ENCODE peak calls at places on chromosomes 16 and 17, in seven cellular contexts. One of them, this sample, is unnamed.

GRCh38 chr17:64615025-64615677 is 47.0 kb downstream of the SMURF2 start:
- DNase-seq in HCT116: no peak
- DNase-seq in K562: no peak
- DNase-seq in HepG2: no peak
- DNase-seq in GM12878: no peak
- DNase-seq in H1: no peak
- DNase-seq in SK-N-MC: no peak
- DNase-seq in this sample: peak; percentile 59

GRCh38 chr17:50114849-50115357 is 15.1 kb downstream of the SAMD14 start:
- DNase-seq in HCT116: peak; percentile 66
- DNase-seq in K562: no peak
- DNase-seq in HepG2: peak; percentile 77
- DNase-seq in GM12878: no peak
- DNase-seq in H1: no peak
- DNase-seq in SK-N-MC: peak; percentile 45
- DNase-seq in this sample: peak; percentile 68

GRCh38 chr16:56662357-56663354 is 4.9 kb downstream of the MT1F start:
- DNase-seq in HCT116: no peak
- DNase-seq in K562: no peak
- DNase-seq in HepG2: no peak
- DNase-seq in GM12878: no peak
- DNase-seq in H1: no peak
- DNase-seq in SK-N-MC: no peak
- DNase-seq in this sample: no peak

GRCh38 chr16:85168732-85169256 is 56.5 kb upstream of the CIBAR2 start:
- DNase-seq in HCT116: no peak
- DNase-seq in K562: peak; percentile 97
- DNase-seq in HepG2: no peak
- DNase-seq in GM12878: no peak
- DNase-seq in H1: no peak
- DNase-seq in SK-N-MC: no peak
- DNase-seq in this sample: no peak

GRCh38 chr17:79081571-79082276 is 7.1 kb downstream of the ENGASE start:
- DNase-seq in HCT116: no peak
- DNase-seq in K562: no peak
- DNase-seq in HepG2: no peak
- DNase-seq in GM12878: no peak
- DNase-seq in H1: no peak
- DNase-seq in SK-N-MC: no peak
- DNase-seq in this sample: no peak

GRCh38 chr17:68821860-68822693 is 133.1 kb downstream of the ABCA8 start:
- DNase-seq in HCT116: peak; percentile 97
- DNase-seq in K562: no peak
- DNase-seq in HepG2: peak; percentile 99
- DNase-seq in GM12878: no peak
- DNase-seq in H1: no peak
- DNase-seq in SK-N-MC: no peak
- DNase-seq in this sample: peak; percentile 91

GRCh38 chr16:48963306-48963705 is 318.3 kb downstream of the CBLN1 start:
- DNase-seq in HCT116: peak; percentile 42
- DNase-seq in K562: no peak
- DNase-seq in HepG2: no peak
- DNase-seq in GM12878: no peak
- DNase-seq in H1: no peak
- DNase-seq in SK-N-MC: no peak
- DNase-seq in this sample: no peak

GRCh38 chr16:84548971-84549844 is 44.7 kb upstream of the MEAK7 start:
- DNase-seq in HCT116: no peak
- DNase-seq in K562: no peak
- DNase-seq in HepG2: no peak
- DNase-seq in GM12878: no peak
- DNase-seq in H1: no peak
- DNase-seq in SK-N-MC: no peak
- DNase-seq in this sample: peak; percentile 62

GRCh38 chr17:77124192-77124908 is 16.4 kb upstream of the SEC14L1 start:
- DNase-seq in HCT116: peak; percentile 79
- DNase-seq in K562: no peak
- DNase-seq in HepG2: no peak
- DNase-seq in GM12878: no peak
- DNase-seq in H1: no peak
- DNase-seq in SK-N-MC: no peak
- DNase-seq in this sample: peak; percentile 98

GRCh38 chr17:31524926-31525800 is 133.7 kb downstream of the RAB11FIP4 start:
- DNase-seq in HCT116: peak; percentile 49
- DNase-seq in K562: peak; percentile 87
- DNase-seq in HepG2: peak; percentile 61
- DNase-seq in GM12878: no peak
- DNase-seq in H1: peak; percentile 77
- DNase-seq in SK-N-MC: peak; percentile 40
- DNase-seq in this sample: peak; percentile 51

GRCh38 chr17:6711081-6711674 is 2.0 kb downstream of the SLC13A5 start:
- DNase-seq in HCT116: no peak
- DNase-seq in K562: no peak
- DNase-seq in HepG2: peak; percentile 61
- DNase-seq in GM12878: no peak
- DNase-seq in H1: no peak
- DNase-seq in SK-N-MC: no peak
- DNase-seq in this sample: no peak

GRCh38 chr16:86379505-86379846 is 130.9 kb upstream of the FOXF1 start:
- DNase-seq in HCT116: no peak
- DNase-seq in K562: no peak
- DNase-seq in HepG2: no peak
- DNase-seq in GM12878: no peak
- DNase-seq in H1: no peak
- DNase-seq in SK-N-MC: no peak
- DNase-seq in this sample: no peak

GRCh38 chr17:17029938-17030337 is 12.3 kb upstream of the MPRIP start:
- DNase-seq in HCT116: no peak
- DNase-seq in K562: no peak
- DNase-seq in HepG2: no peak
- DNase-seq in GM12878: no peak
- DNase-seq in H1: no peak
- DNase-seq in SK-N-MC: no peak
- DNase-seq in this sample: no peak

GRCh38 chr17:18139498-18139897 is 30.9 kb downstream of the MYO15A start:
- DNase-seq in HCT116: no peak
- DNase-seq in K562: no peak
- DNase-seq in HepG2: no peak
- DNase-seq in GM12878: no peak
- DNase-seq in H1: no peak
- DNase-seq in SK-N-MC: no peak
- DNase-seq in this sample: no peak

GRCh38 chr17:37614391-37614790 is 5.2 kb upstream of the SYNRG start:
- DNase-seq in HCT116: no peak
- DNase-seq in K562: no peak
- DNase-seq in HepG2: no peak
- DNase-seq in GM12878: no peak
- DNase-seq in H1: no peak
- DNase-seq in SK-N-MC: no peak
- DNase-seq in this sample: no peak

GRCh38 chr16:86934581-86935322 is 356.4 kb downstream of the FOXL1 start:
- DNase-seq in HCT116: no peak
- DNase-seq in K562: no peak
- DNase-seq in HepG2: no peak
- DNase-seq in GM12878: no peak
- DNase-seq in H1: no peak
- DNase-seq in SK-N-MC: no peak
- DNase-seq in this sample: peak; percentile 26

GRCh38 chr16:57196276-57196675 is 10.1 kb downstream of the RSPRY1 start:
- DNase-seq in HCT116: no peak
- DNase-seq in K562: no peak
- DNase-seq in HepG2: no peak
- DNase-seq in GM12878: no peak
- DNase-seq in H1: no peak
- DNase-seq in SK-N-MC: no peak
- DNase-seq in this sample: no peak

GRCh38 chr17:44961921-44962350 is 6.2 kb downstream of the C1QL1 start:
- DNase-seq in HCT116: no peak
- DNase-seq in K562: peak; percentile 31
- DNase-seq in HepG2: peak; percentile 49
- DNase-seq in GM12878: no peak
- DNase-seq in H1: no peak
- DNase-seq in SK-N-MC: no peak
- DNase-seq in this sample: no peak

GRCh38 chr17:67218385-67218950 is 26.5 kb downstream of the HELZ start:
- DNase-seq in HCT116: no peak
- DNase-seq in K562: no peak
- DNase-seq in HepG2: no peak
- DNase-seq in GM12878: no peak
- DNase-seq in H1: no peak
- DNase-seq in SK-N-MC: no peak
- DNase-seq in this sample: no peak

DNA sequence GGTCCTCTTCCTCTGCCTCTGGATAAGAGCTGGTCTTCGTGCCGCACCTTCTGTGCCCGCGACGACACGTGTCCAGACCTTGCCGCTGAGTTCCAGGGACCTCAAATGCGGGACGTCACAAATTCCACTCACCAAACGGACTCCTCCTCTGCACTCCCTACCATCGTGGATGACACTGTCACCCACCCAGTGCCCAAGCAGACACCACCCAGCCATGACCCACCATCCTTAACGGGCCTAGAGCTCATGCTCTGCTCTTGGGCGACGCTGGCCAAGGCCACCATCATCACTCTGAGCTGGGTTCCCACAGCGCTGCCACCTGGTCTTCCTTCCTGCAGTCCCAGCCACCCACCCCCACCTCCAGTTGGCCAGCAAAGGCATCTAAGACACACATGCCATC is 96.4 kb upstream of the RPL38 start:
- DNase-seq in HCT116: no peak
- DNase-seq in K562: no peak
- DNase-seq in HepG2: no peak
- DNase-seq in GM12878: no peak
- DNase-seq in H1: no peak
- DNase-seq in SK-N-MC: no peak
- DNase-seq in this sample: no peak
- H3K9ac ChIP-seq in HCT116: no peak overlapping the region
- H3K9ac ChIP-seq in K562: no peak overlapping the region
- H3K9ac ChIP-seq in HepG2: no peak overlapping the region
- H3K9ac ChIP-seq in GM12878: no peak overlapping the region
- H3K9ac ChIP-seq in H1: no peak overlapping the region
- H3K9ac ChIP-seq in SK-N-MC: no peak overlapping the region
- H3K9ac ChIP-seq in this sample: no peak overlapping the region

DNA sequence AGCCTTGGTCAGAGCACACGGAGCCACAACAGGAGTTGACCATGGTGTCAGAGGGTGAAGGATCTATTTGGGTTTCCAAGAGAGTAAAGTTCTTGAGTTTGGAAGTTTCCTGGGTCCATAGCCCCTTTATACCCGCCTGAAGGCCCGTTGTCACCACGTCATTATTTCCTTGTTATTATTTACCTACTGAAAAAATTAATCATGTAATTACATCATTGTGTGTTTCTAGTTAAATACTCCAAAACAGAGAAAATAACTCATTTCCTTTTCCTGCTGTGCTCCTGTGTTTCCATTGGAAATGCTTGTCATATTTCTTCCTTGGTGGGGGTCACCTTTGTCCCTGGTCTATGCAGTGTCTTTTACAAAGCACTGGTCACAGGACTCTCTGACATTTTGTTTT is at the start of gene KRTAP4-8:
- DNase-seq in HCT116: no peak
- DNase-seq in K562: no peak
- DNase-seq in HepG2: no peak
- DNase-seq in GM12878: no peak
- DNase-seq in H1: no peak
- DNase-seq in SK-N-MC: no peak
- DNase-seq in this sample: no peak
- TF ChIP-seq POLR2AphosphoS5 in HCT116: no peak
- TF ChIP-seq POLR2AphosphoS5 in K562: no peak
- TF ChIP-seq POLR2AphosphoS5 in HepG2: no peak
- TF ChIP-seq POLR2AphosphoS5 in GM12878: no peak
- TF ChIP-seq POLR2AphosphoS5 in H1: no peak
- TF ChIP-seq POLR2AphosphoS5 in SK-N-MC: no peak
- TF ChIP-seq POLR2AphosphoS5 in this sample: no peak

GRCh38 chr17:82874011-82874835 is 34.4 kb upstream of the ZNF750 start:
- DNase-seq in HCT116: no peak
- DNase-seq in K562: no peak
- DNase-seq in HepG2: no peak
- DNase-seq in GM12878: no peak
- DNase-seq in H1: no peak
- DNase-seq in SK-N-MC: no peak
- DNase-seq in this sample: no peak

GRCh38 chr17:82873521-82873920 is 33.7 kb upstream of the ZNF750 start:
- DNase-seq in HCT116: no peak
- DNase-seq in K562: no peak
- DNase-seq in HepG2: no peak
- DNase-seq in GM12878: no peak
- DNase-seq in H1: no peak
- DNase-seq in SK-N-MC: no peak
- DNase-seq in this sample: no peak

GRCh38 chr17:82876149-82876548 is 36.3 kb upstream of the ZNF750 start:
- DNase-seq in HCT116: no peak
- DNase-seq in K562: peak; percentile 72
- DNase-seq in HepG2: peak; percentile 55
- DNase-seq in GM12878: no peak
- DNase-seq in H1: no peak
- DNase-seq in SK-N-MC: no peak
- DNase-seq in this sample: peak; percentile 65

GRCh38 chr17:82876602-82877391 is 37.0 kb upstream of the ZNF750 start:
- DNase-seq in HCT116: peak; percentile 49
- DNase-seq in K562: peak; percentile 81
- DNase-seq in HepG2: peak; percentile 65
- DNase-seq in GM12878: no peak
- DNase-seq in H1: no peak
- DNase-seq in SK-N-MC: no peak
- DNase-seq in this sample: peak; percentile 79

DNA sequence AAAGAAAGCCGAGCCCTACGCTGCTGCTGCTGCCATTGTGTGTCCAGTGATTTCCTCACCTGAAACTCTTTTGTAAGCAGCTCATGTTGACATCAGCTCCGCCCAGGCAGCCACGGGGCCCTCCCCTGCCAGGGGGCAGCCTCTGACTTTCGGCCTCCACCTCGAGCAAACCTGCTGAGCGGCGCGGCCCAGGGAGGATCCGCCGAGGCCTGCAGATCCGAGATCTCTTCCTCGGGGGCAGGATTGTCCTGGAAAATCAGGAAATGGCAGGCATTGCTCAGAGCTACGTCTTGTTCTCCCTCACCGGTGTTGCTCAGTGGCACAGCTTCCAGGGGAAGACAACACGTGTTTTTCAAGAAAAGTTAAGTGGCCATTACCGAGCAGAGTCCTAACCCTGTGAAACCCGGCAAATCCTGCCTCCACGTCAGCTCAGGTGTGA is 35.6 kb upstream of the ZNF750 start:
- DNase-seq in HCT116: no peak
- DNase-seq in K562: no peak
- DNase-seq in HepG2: peak; percentile 64
- DNase-seq in GM12878: no peak
- DNase-seq in H1: peak; percentile 25
- DNase-seq in SK-N-MC: no peak
- DNase-seq in this sample: peak; percentile 4
- H3K9ac ChIP-seq in HCT116: no peak overlapping the region
- H3K9ac ChIP-seq in K562: no peak overlapping the region
- H3K9ac ChIP-seq in HepG2: peak overlapping the region; percentile 60
- H3K9ac ChIP-seq in GM12878: no peak overlapping the region
- H3K9ac ChIP-seq in H1: no peak overlapping the region
- H3K9ac ChIP-seq in SK-N-MC: no peak overlapping the region
- H3K9ac ChIP-seq in this sample: no peak overlapping the region

GRCh38 chr16:1315081-1316032 is 5.9 kb downstream of the UBE2I start:
- DNase-seq in HCT116: no peak
- DNase-seq in K562: no peak
- DNase-seq in HepG2: no peak
- DNase-seq in GM12878: no peak
- DNase-seq in H1: no peak
- DNase-seq in SK-N-MC: no peak
- DNase-seq in this sample: no peak
- TF ChIP-seq POLR2AphosphoS5 in HCT116: no peak
- TF ChIP-seq POLR2AphosphoS5 in K562: no peak
- TF ChIP-seq POLR2AphosphoS5 in HepG2: no peak
- TF ChIP-seq POLR2AphosphoS5 in GM12878: peak; percentile 27
- TF ChIP-seq POLR2AphosphoS5 in H1: no peak
- TF ChIP-seq POLR2AphosphoS5 in SK-N-MC: no peak
- TF ChIP-seq POLR2AphosphoS5 in this sample: no peak

This sample was measured in endothelial cell of umbilical vein.